ENCODE peak calls at places on chromosome 2, in seven cellular contexts. V, Q, P, U, L, C and T are unnamed samples.

GRCh38 chr2:241218131-241219029 is 29.9 kb downstream of the ANO7 start:
- DNase-seq in C (no peak), L (peak; percentile 92), V (no peak), U (peak; percentile 68), P (peak; percentile 80), Q (peak; percentile 84), T (no peak)

GRCh38 chr2:191031256-191031655 is 17.3 kb upstream of the STAT1 start:
- DNase-seq in L (no peak), U (no peak), V (no peak), P (no peak), Q (no peak), C (no peak), T (no peak)

GRCh38 chr2:160458718-160459453 is 34.7 kb downstream of the RBMS1 start:
- DNase-seq in C (no peak), P (no peak), V (no peak), U (no peak), L (no peak), Q (no peak), T (no peak)

GRCh38 chr2:182941939-182942338 is 75.5 kb upstream of the FRZB start:
- DNase-seq in P (no peak), U (no peak), C (no peak), L (no peak), Q (no peak), V (no peak), T (no peak)

GRCh38 chr2:219718066-219718465 is 90.6 kb downstream of the SLC4A3 start:
- DNase-seq in Q (no peak), V (no peak), P (no peak), U (no peak), C (no peak), L (no peak), T (no peak)

GRCh38 chr2:145488571-145488970 is 968.7 kb upstream of the ZEB2 start:
- DNase-seq in P (no peak), Q (peak; percentile 5), C (no peak), U (no peak), L (no peak), V (no peak), T (no peak)

GRCh38 chr2:137948894-137949293 is 15.4 kb upstream of the HNMT start:
- DNase-seq in P (no peak), V (no peak), L (no peak), C (no peak), U (no peak), Q (no peak), T (no peak)

GRCh38 chr2:68466361-68466777 is 725 bp downstream of the FBXO48 start:
- DNase-seq in L (no peak), V (no peak), P (no peak), C (no peak), U (no peak), Q (no peak), T (no peak)

GRCh38 chr2:195651041-195651440 is 6.0 kb upstream of the SLC39A10 start:
- DNase-seq in Q (no peak), P (no peak), C (no peak), V (no peak), U (no peak), L (no peak), T (no peak)

GRCh38 chr2:69932596-69932922 is 17.6 kb downstream of the MXD1 start:
- DNase-seq in U (no peak), C (no peak), P (no peak), L (no peak), Q (no peak), V (no peak), T (no peak)

GRCh38 chr2:69933254-69933828 is 18.4 kb downstream of the MXD1 start:
- DNase-seq in Q (no peak), V (no peak), U (no peak), C (no peak), L (no peak), P (no peak), T (no peak)

GRCh38 chr2:69933839-69934613 is 19.1 kb downstream of the MXD1 start:
- DNase-seq in V (peak; percentile 77), L (no peak), C (no peak), Q (no peak), P (no peak), U (no peak), T (no peak)

GRCh38 chr2:69935011-69935410 is 20.1 kb downstream of the MXD1 start:
- DNase-seq in U (no peak), L (no peak), V (no peak), C (no peak), Q (no peak), P (no peak), T (no peak)

DNA sequence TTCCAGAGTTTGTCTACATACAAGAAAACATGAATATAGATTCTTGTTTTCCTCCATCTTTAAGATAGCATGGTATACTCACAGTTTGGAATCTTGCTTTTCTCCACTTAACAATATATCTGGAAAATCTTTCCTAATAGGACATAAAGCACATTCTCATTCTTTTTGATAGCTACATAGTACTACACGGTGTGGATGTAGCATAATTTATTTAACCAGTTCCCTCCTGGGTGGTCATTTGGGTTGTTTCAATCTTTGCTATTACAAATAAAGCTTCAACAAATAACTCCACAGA is 19.7 kb downstream of the MXD1 start:
- DNase-seq in U (no peak), V (no peak), P (no peak), C (no peak), L (no peak), Q (no peak), T (no peak)
- H3K4me3 ChIP-seq in U (no peak overlapping the region), V (no peak overlapping the region), P (no peak overlapping the region), C (no peak overlapping the region), L (no peak overlapping the region), Q (no peak overlapping the region), T (no peak overlapping the region)

DNA sequence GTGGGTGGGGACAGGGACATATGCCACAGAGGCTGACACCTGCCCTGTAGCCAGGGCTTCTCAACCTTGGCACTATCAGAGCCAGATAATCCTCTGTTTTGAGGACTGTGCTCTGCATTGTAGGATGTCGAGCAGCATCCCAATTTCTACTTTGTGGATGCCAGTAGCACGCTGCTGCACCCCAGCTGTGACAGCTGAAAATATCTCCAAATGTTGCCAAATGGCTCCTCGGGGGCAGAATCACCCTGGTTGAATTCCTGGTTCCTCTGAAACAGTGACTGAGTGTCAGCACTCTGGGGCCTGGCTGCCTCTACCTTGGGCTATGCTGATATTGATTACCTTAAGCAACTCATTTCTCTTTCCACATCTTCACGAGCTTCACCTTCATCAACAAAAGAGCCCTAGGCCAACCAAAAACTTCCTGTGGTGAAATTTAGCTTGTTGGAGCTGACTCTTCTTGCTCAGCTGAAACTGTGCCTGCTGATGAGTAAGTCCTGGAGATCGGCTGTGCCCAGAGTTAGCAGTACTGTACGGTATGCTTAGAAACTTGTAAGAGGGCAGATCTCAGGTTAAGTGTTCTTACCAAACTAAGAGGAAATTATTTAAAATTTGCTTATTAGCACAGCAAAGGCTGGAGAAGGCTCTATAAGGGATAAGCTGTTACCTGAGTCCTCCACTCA is 138.1 kb downstream of the SEPTIN10 start:
- DNase-seq in P (no peak), C (no peak), L (peak; percentile 39), V (no peak), Q (no peak), U (no peak), T (no peak)
- H3K4me1 ChIP-seq in P (peaks cover 5% of the 10 kb centered on the region), C (peaks cover 2% of the 10 kb centered on the region), L (peaks cover 15% of the 10 kb centered on the region), V (no peaks in the 10 kb centered on the region), Q (peaks cover 5% of the 10 kb centered on the region), U (peaks cover 30% of the 10 kb centered on the region), T (peaks cover 28% of the 10 kb centered on the region)

DNA sequence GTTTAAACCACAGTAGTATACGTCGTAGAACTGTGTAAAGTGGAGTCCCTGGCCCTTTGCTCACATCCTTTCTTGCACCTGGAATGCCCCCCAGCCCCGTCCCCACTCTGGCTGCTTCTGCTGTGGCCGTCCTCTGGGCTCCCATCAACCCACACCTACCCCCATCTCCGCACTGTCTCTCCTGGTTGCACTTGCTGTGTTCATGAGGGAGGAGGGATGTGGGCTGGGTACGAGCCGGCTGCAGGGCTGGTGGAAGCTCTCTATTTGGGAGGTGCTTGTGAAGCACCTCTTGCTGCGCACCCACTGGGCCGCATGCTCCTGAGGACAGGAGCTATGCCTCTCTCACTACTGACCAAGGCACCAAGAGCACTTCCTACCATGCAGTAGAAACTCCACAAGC is 5.1 kb downstream of the OR6B3 start:
- DNase-seq in V (no peak), C (no peak), P (no peak), U (no peak), L (no peak), Q (no peak), T (no peak)
- H3K4me3 ChIP-seq in V (no peak overlapping the region), C (no peak overlapping the region), P (no peak overlapping the region), U (no peak overlapping the region), L (no peak overlapping the region), Q (no peak overlapping the region), T (no peak overlapping the region)

GRCh38 chr2:39124770-39125075 is 3.9 kb upstream of the SOS1 start:
- DNase-seq in C (no peak), P (peak; percentile 50), L (peak; percentile 80), V (no peak), U (no peak), Q (no peak), T (no peak)

GRCh38 chr2:39120771-39121522 is at the start of gene SOS1:
- DNase-seq in Q (peak; percentile 97), V (peak; percentile 93), P (peak; percentile 97), L (peak; percentile 99), C (peak; percentile 82), U (peak; percentile 98), T (peak; percentile 97)

GRCh38 chr2:39121523-39122063 is 742 bp upstream of the SOS1 start:
- DNase-seq in V (no peak), C (no peak), L (no peak), Q (no peak), U (no peak), P (no peak), T (no peak)

GRCh38 chr2:39123436-39123999 is 2.7 kb upstream of the SOS1 start:
- DNase-seq in C (no peak), U (no peak), V (no peak), L (no peak), Q (no peak), P (peak; percentile 42), T (no peak)

GRCh38 chr2:39124000-39124769 is 3.3 kb upstream of the SOS1 start:
- DNase-seq in U (peak; percentile 98), Q (peak; percentile 100), C (peak; percentile 83), L (peak; percentile 100), P (peak; percentile 97), V (peak; percentile 94), T (peak; percentile 97)
- H3K4me1 ChIP-seq in U (peaks cover 23% of the 10 kb centered on the region), Q (peaks cover 24% of the 10 kb centered on the region), C (peaks cover 9% of the 10 kb centered on the region), L (peaks cover 73% of the 10 kb centered on the region), P (peaks cover 10% of the 10 kb centered on the region), V (no peaks in the 10 kb centered on the region), T (peaks cover 29% of the 10 kb centered on the region)

GRCh38 chr2:228023619-228024018 is 152.2 kb downstream of the DAW1 start:
- DNase-seq in Q (no peak), V (no peak), P (no peak), U (no peak), C (no peak), L (no peak), T (no peak)
- H3K4me3 ChIP-seq in Q (no peak overlapping the region), V (no peak overlapping the region), P (no peak overlapping the region), U (no peak overlapping the region), C (no peak overlapping the region), L (no peak overlapping the region), T (no peak overlapping the region)